ENCODE peak calls at places on chromosomes 7 and 10, in five cellular contexts. One of them, this sample, is unnamed.

GRCh38 chr7:106218546-106218945 is 66.2 kb downstream of the NAMPT start:
- DNase-seq in PC-3: no peak
- DNase-seq in neural progenitor cell: no peak
- DNase-seq in hepatocyte: no peak
- DNase-seq in fibroblast of lung: peak; percentile 15
- DNase-seq in this sample: no peak

GRCh38 chr7:9672518-9672917 is 1239.1 kb downstream of the NXPH1 start:
- DNase-seq in hepatocyte: no peak
- DNase-seq in fibroblast of lung: no peak
- DNase-seq in neural progenitor cell: no peak
- DNase-seq in PC-3: no peak
- DNase-seq in this sample: no peak

GRCh38 chr7:18873674-18874341 is 243.6 kb downstream of the TWIST1 start:
- DNase-seq in hepatocyte: peak; percentile 26
- DNase-seq in neural progenitor cell: peak; percentile 48
- DNase-seq in fibroblast of lung: peak; percentile 26
- DNase-seq in PC-3: peak; percentile 39
- DNase-seq in this sample: no peak

GRCh38 chr7:130667593-130668257 is 823 bp downstream of the COPG2 start:
- DNase-seq in hepatocyte: peak; percentile 18
- DNase-seq in neural progenitor cell: no peak
- DNase-seq in PC-3: no peak
- DNase-seq in fibroblast of lung: peak; percentile 7
- DNase-seq in this sample: no peak

GRCh38 chr10:22986771-22987542 is 59.1 kb downstream of the ARMC3 start:
- DNase-seq in fibroblast of lung: peak; percentile 36
- DNase-seq in hepatocyte: peak; percentile 37
- DNase-seq in PC-3: peak; percentile 62
- DNase-seq in neural progenitor cell: peak; percentile 28
- DNase-seq in this sample: no peak

GRCh38 chr7:134126126-134126525 is 1.0 kb upstream of the LRGUK start:
- DNase-seq in hepatocyte: no peak
- DNase-seq in PC-3: no peak
- DNase-seq in neural progenitor cell: no peak
- DNase-seq in fibroblast of lung: no peak
- DNase-seq in this sample: no peak

GRCh38 chr10:131177431-131178327 is 133.8 kb downstream of the TCERG1L start:
- DNase-seq in hepatocyte: peak; percentile 29
- DNase-seq in fibroblast of lung: no peak
- DNase-seq in neural progenitor cell: no peak
- DNase-seq in PC-3: no peak
- DNase-seq in this sample: no peak

GRCh38 chr7:29884399-29885272 is 78.3 kb downstream of the WIPF3 start:
- DNase-seq in neural progenitor cell: no peak
- DNase-seq in PC-3: peak; percentile 70
- DNase-seq in hepatocyte: peak; percentile 30
- DNase-seq in fibroblast of lung: no peak
- DNase-seq in this sample: no peak

GRCh38 chr10:66277481-66277880 is 648.4 kb upstream of the LRRTM3 start:
- DNase-seq in PC-3: peak; percentile 47
- DNase-seq in neural progenitor cell: no peak
- DNase-seq in hepatocyte: no peak
- DNase-seq in fibroblast of lung: no peak
- DNase-seq in this sample: no peak

DNA sequence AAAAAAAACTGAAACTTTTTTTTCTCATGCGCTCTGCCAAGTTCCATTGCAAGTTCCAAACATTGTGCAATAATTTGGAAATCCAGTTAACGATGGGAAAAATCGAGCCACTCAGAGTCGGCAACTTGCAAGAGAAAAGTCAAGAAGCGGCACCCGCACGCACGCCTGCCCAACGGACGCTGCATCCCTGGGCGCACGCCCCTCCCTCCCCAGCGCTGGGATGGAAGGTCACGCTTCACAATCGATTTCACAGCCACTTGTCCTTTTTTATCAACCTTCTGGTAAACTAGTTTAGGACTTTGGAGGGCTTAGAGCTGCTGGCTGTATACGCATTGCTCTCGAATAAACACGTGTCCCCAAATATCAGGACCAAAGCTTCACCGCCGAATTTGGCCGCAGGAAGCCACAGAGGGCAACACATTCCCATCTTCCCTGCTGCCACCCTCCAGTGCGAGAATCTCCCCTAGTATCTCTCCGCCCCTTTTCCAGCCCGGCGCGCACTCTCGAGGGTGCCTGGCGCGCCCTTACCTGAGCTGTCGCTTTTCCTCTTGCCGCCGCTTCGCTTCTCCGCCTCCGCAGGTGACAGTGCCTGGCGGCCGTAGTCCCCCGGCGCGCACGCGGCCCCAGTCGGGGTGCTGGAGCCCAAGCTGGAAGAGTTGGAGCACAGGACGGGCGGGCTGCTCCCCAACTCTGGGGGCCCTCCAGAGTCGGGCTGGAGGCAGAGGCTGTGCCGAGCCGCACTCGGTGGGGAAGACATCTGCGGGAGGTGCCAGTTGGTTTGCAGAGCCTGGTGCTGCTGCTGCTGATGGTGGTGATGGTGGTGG is 913 bp downstream of the MEOX2 start:
- DNase-seq in PC-3: no peak
- DNase-seq in neural progenitor cell: peak; percentile 58
- DNase-seq in fibroblast of lung: peak; percentile 11
- DNase-seq in hepatocyte: peak; percentile 18
- DNase-seq in this sample: no peak
- TF ChIP-seq EZH2 in PC-3: no peak
- TF ChIP-seq EZH2 in neural progenitor cell: peak; percentile 94
- TF ChIP-seq EZH2 in fibroblast of lung: peak; percentile 59
- TF ChIP-seq EZH2 in hepatocyte: peak; percentile 86
- TF ChIP-seq EZH2 in this sample: no peak

GRCh38 chr10:110965216-110965615 is 45.8 kb downstream of the SHOC2 start:
- DNase-seq in hepatocyte: no peak
- DNase-seq in neural progenitor cell: no peak
- DNase-seq in PC-3: no peak
- DNase-seq in fibroblast of lung: no peak
- DNase-seq in this sample: no peak
- H4K20me1 ChIP-seq in hepatocyte: peaks cover 42% of the 10 kb centered on the region
- H4K20me1 ChIP-seq in neural progenitor cell: peaks cover 58% of the 10 kb centered on the region
- H4K20me1 ChIP-seq in PC-3: no peaks in the 10 kb centered on the region
- H4K20me1 ChIP-seq in fibroblast of lung: no peaks in the 10 kb centered on the region
- H4K20me1 ChIP-seq in this sample: peaks cover 35% of the 10 kb centered on the region

GRCh38 chr10:8049151-8049873 is 5.2 kb upstream of the GATA3 start:
- DNase-seq in PC-3: peak; percentile 8
- DNase-seq in fibroblast of lung: no peak
- DNase-seq in neural progenitor cell: peak; percentile 65
- DNase-seq in hepatocyte: peak; percentile 25
- DNase-seq in this sample: no peak

GRCh38 chr10:8048281-8049008 is 6.0 kb upstream of the GATA3 start:
- DNase-seq in fibroblast of lung: no peak
- DNase-seq in PC-3: no peak
- DNase-seq in neural progenitor cell: peak; percentile 28
- DNase-seq in hepatocyte: no peak
- DNase-seq in this sample: no peak

GRCh38 chr10:8049874-8050560 is 4.5 kb upstream of the GATA3 start:
- DNase-seq in PC-3: no peak
- DNase-seq in hepatocyte: peak; percentile 30
- DNase-seq in fibroblast of lung: no peak
- DNase-seq in neural progenitor cell: peak; percentile 79
- DNase-seq in this sample: no peak

GRCh38 chr10:8045728-8046494 is 8.6 kb upstream of the GATA3 start:
- DNase-seq in PC-3: no peak
- DNase-seq in hepatocyte: no peak
- DNase-seq in fibroblast of lung: no peak
- DNase-seq in neural progenitor cell: peak; percentile 5
- DNase-seq in this sample: no peak

GRCh38 chr10:8047452-8048280 is 6.8 kb upstream of the GATA3 start:
- DNase-seq in hepatocyte: no peak
- DNase-seq in fibroblast of lung: no peak
- DNase-seq in PC-3: no peak
- DNase-seq in neural progenitor cell: peak; percentile 81
- DNase-seq in this sample: no peak
- TF ChIP-seq EZH2 in hepatocyte: peak; percentile 86
- TF ChIP-seq EZH2 in fibroblast of lung: no peak
- TF ChIP-seq EZH2 in PC-3: no peak
- TF ChIP-seq EZH2 in neural progenitor cell: peak; percentile 93
- TF ChIP-seq EZH2 in this sample: no peak

GRCh38 chr10:69047111-69047837 is 40.6 kb upstream of the SRGN start:
- DNase-seq in neural progenitor cell: no peak
- DNase-seq in hepatocyte: no peak
- DNase-seq in fibroblast of lung: peak; percentile 21
- DNase-seq in PC-3: no peak
- DNase-seq in this sample: no peak
- H4K20me1 ChIP-seq in neural progenitor cell: no peaks in the 10 kb centered on the region
- H4K20me1 ChIP-seq in hepatocyte: no peaks in the 10 kb centered on the region
- H4K20me1 ChIP-seq in fibroblast of lung: no peaks in the 10 kb centered on the region
- H4K20me1 ChIP-seq in PC-3: no peaks in the 10 kb centered on the region
- H4K20me1 ChIP-seq in this sample: peaks cover 3% of the 10 kb centered on the region